ENCODE peak calls at places on chromosomes 3 and 15, in four cellular contexts. U, S, G and R are unnamed samples.

GRCh38 chr3:141401584-141402475 is 33.5 kb downstream of the ZBTB38 start:
- DNase-seq in U (peak), S (peak), G (peak), R (peak)

GRCh38 chr3:32821686-32822296 is 4.0 kb downstream of the TRIM71 start:
- DNase-seq in U (no peak), S (no peak), G (no peak), R (no peak)

GRCh38 chr3:55709411-55709997 is 222.4 kb upstream of the WNT5A start:
- DNase-seq in U (no peak), S (peak), G (no peak), R (no peak)

GRCh38 chr15:92714071-92714456 is 58.5 kb upstream of the FAM174B start:
- DNase-seq in U (no peak), S (peak), G (no peak), R (no peak)

GRCh38 chr15:27339138-27339537 is 368.2 kb downstream of the GABRG3 start:
- DNase-seq in U (no peak), S (no peak), G (no peak), R (no peak)

GRCh38 chr3:127455541-127456450 is 134.7 kb downstream of the TPRA1 start:
- DNase-seq in U (peak), S (peak), G (no peak), R (peak)

GRCh38 chr3:131363275-131363674 is 18.3 kb upstream of the NUDT16 start:
- DNase-seq in U (no peak), S (no peak), G (no peak), R (no peak)

GRCh38 chr3:18891641-18892040 is 256.7 kb upstream of the KCNH8 start:
- DNase-seq in U (no peak), S (no peak), G (peak), R (peak)

GRCh38 chr3:39101022-39101689 is 6.3 kb downstream of the GORASP1 start:
- DNase-seq in U (peak), S (no peak), G (peak), R (no peak)

GRCh38 chr3:179082416-179082815 is 10.8 kb upstream of the ZMAT3 start:
- DNase-seq in U (no peak), S (no peak), G (no peak), R (no peak)

GRCh38 chr3:120111898-120112297 is 17.7 kb upstream of the GSK3B start:
- DNase-seq in U (no peak), S (no peak), G (no peak), R (no peak)

GRCh38 chr15:72934006-72934405 is 118.3 kb upstream of the NEO1 start:
- DNase-seq in U (no peak), S (no peak), G (no peak), R (no peak)